ENCODE peak calls at places on chromosomes 2 and 18, in seven cellular contexts. I is heart left ventricle, X is uterus, J is K562, C is spleen, R is HCT116, Y is IMR-90. D is an unnamed sample.

GRCh38 chr18:76923485-76924085 is 101.2 kb downstream of the ZNF236 start:
- DNase-seq in Y (peak), J (peak), X (no peak), I (no peak), R (peak), C (no peak), D (no peak)

GRCh38 chr2:60100034-60100433 is 453.4 kb downstream of the BCL11A start:
- DNase-seq in J (no peak), X (no peak), C (no peak), I (no peak), R (no peak), Y (no peak), D (no peak)

GRCh38 chr2:161353543-161353942 is 45.3 kb downstream of the PSMD14 start:
- DNase-seq in I (no peak), R (no peak), C (no peak), J (no peak), X (no peak), Y (peak), D (no peak)

GRCh38 chr2:95269036-95269680 is 5.1 kb upstream of the PROM2 start:
- DNase-seq in C (peak), I (no peak), J (no peak), R (no peak), X (no peak), Y (no peak), D (no peak)

GRCh38 chr2:101736861-101737291 is 39.4 kb downstream of the MAP4K4 start:
- DNase-seq in I (no peak), C (no peak), R (no peak), J (no peak), X (no peak), Y (peak), D (no peak)

GRCh38 chr18:60692277-60692676 is 319.7 kb upstream of the MC4R start:
- DNase-seq in R (no peak), I (no peak), X (no peak), C (no peak), Y (no peak), J (no peak), D (no peak)

GRCh38 chr2:127857494-127857818 is 499 bp downstream of the POLR2D start:
- DNase-seq in I (no peak), X (no peak), Y (no peak), J (peak), C (no peak), R (no peak), D (no peak)

GRCh38 chr2:149169653-149170052 is 131.2 kb downstream of the LYPD6B start:
- DNase-seq in R (peak), X (no peak), C (no peak), Y (no peak), I (no peak), J (no peak), D (no peak)

GRCh38 chr2:230873670-230874401 is 9.1 kb downstream of the ITM2C start:
- DNase-seq in X (no peak), J (no peak), C (peak), R (no peak), I (no peak), Y (no peak), D (no peak)

GRCh38 chr2:112055833-112056625 is 960 bp downstream of the TMEM87B start:
- DNase-seq in J (peak), R (no peak), I (peak), X (peak), C (no peak), Y (peak), D (no peak)

GRCh38 chr2:215521031-215521430 is 85.2 kb upstream of the FN1 start:
- DNase-seq in X (no peak), I (no peak), C (no peak), R (no peak), J (no peak), Y (no peak), D (no peak)

GRCh38 chr2:144370937-144371584 is 148.9 kb downstream of the ZEB2 start:
- DNase-seq in J (peak), Y (peak), R (no peak), C (no peak), I (no peak), X (no peak), D (no peak)

GRCh38 chr2:24021122-24021998 is 11.5 kb downstream of the MFSD2B start:
- DNase-seq in X (no peak), Y (no peak), I (no peak), C (peak), J (peak), R (no peak), D (peak)

GRCh38 chr2:6518361-6518760 is 347.3 kb downstream of the CMPK2 start:
- DNase-seq in J (no peak), R (no peak), I (no peak), X (no peak), C (no peak), Y (no peak), D (no peak)

GRCh38 chr2:85578243-85579180 is 1.1 kb downstream of the VAMP8 start:
- DNase-seq in X (no peak), I (peak), R (no peak), Y (no peak), C (peak), J (peak), D (no peak)

GRCh38 chr2:173545364-173545734 is 190.7 kb downstream of the CDCA7 start:
- DNase-seq in J (no peak), I (peak), C (no peak), X (no peak), Y (peak), R (no peak), D (no peak)

GRCh38 chr2:134469516-134470115 is 215.7 kb downstream of the MGAT5 start:
- DNase-seq in J (no peak), X (no peak), R (no peak), C (no peak), I (no peak), Y (no peak), D (no peak)

GRCh38 chr2:113240915-113241911 is 37.5 kb downstream of the PAX8 start:
- DNase-seq in Y (peak), R (peak), C (no peak), J (peak), I (peak), X (peak), D (no peak)
- TF ChIP-seq POLR2A in Y (no peak), R (peak), C (no peak), J (peak), I (no peak), X (no peak), D (no peak)

GRCh38 chr18:3450358-3451107 is 561 bp downstream of the TGIF1 start:
- DNase-seq in C (peak), Y (peak), R (no peak), J (peak), X (peak), I (peak), D (no peak)

GRCh38 chr18:3449702-3450357 is at the start of gene TGIF1:
- DNase-seq in C (peak), Y (peak), J (peak), R (peak), I (peak), X (peak), D (no peak)

GRCh38 chr18:3447895-3448844 is 1.8 kb upstream of the TGIF1 start:
- DNase-seq in C (peak), J (peak), Y (peak), I (peak), R (peak), X (peak), D (peak)

GRCh38 chr18:3447035-3447894 is 2.7 kb upstream of the TGIF1 start:
- DNase-seq in Y (peak), C (peak), R (no peak), J (peak), I (peak), X (peak), D (no peak)

DNA sequence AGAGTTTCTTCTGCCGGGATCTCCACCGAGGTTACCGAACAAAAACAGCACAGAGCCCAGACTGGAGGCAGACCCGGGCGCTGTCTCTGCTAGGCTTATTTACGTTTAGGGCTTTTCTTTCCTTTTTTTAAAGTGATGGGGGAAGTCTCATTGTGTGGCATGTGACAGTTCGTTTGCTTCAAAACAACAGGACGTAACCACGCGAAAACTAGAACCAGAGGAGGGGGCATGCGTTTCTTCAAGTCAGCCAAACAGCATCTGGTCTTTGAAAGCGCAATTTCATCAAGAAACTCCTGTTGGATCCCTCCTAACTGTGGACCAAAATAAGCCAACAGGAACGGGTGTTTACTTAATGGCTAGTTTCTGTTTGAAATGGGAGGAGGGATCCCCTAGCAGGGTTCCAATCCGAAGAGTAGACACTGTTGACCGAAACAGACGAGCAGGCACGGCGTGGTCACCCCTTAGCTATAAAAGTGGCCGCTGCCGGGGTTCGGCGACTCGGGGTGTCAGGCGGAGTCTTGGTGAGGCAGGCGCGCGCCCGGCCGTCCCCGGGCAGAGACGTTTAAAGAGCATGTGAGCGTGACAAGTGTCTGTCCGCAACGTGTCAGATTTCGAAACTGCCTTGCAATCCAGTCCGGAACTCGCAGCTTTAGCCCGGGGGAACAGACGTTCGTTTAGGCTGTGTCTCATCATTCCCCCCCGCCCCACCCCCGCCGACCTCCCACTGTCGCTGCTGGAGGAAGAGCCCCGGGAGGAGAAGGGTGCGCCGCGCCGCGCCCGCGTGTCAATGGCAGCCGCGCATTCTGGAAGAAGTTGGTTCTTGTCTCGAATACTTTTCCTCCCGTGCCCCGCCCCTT is 899 bp upstream of the TGIF1 start:
- DNase-seq in X (peak), R (peak), I (peak), J (peak), C (peak), Y (peak), D (peak)
- TF ChIP-seq POLR2A in X (peak), R (no peak), I (peak), J (no peak), C (peak), Y (peak), D (peak)

DNA sequence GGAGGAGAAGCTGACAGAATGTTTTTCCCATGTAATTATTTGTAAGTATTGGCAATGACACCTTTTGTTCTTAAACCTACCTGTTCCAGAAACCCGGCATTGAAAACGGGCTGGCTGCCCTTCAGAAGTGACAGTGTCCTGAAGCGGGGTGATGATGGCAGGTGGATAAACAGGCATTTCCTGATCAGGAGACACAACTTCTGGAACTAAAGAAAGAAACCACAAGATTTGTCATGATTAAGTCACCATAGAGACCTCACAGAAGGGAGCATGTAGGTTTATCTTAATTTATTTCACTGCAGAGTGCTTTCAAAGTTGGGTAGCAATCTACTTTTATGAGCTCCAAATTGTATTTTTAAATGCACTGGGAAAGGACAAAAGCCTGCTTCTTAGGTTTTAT is 43.1 kb downstream of the TTN start:
- DNase-seq in J (no peak), R (no peak), C (no peak), X (no peak), Y (no peak), I (no peak), D (no peak)
- TF ChIP-seq POLR2A in J (no peak), R (no peak), C (no peak), X (no peak), Y (no peak), I (no peak), D (no peak)

GRCh38 chr2:30224147-30224546 is 7.2 kb upstream of the LBH start:
- DNase-seq in J (no peak), R (no peak), Y (no peak), X (no peak), I (no peak), C (no peak), D (no peak)

GRCh38 chr2:30226144-30227032 is 4.9 kb upstream of the LBH start:
- DNase-seq in J (no peak), R (no peak), X (no peak), C (no peak), I (no peak), Y (peak), D (no peak)

GRCh38 chr2:30222636-30223360 is 8.5 kb upstream of the LBH start:
- DNase-seq in J (no peak), Y (no peak), C (no peak), I (no peak), R (no peak), X (no peak), D (no peak)

GRCh38 chr2:30223413-30223874 is 7.9 kb upstream of the LBH start:
- DNase-seq in X (no peak), C (no peak), Y (no peak), I (no peak), R (no peak), J (no peak), D (no peak)

GRCh38 chr2:30225131-30225762 is 6.1 kb upstream of the LBH start:
- DNase-seq in Y (peak), I (peak), C (peak), J (no peak), X (peak), R (no peak), D (no peak)
- TF ChIP-seq POLR2A in Y (peak), I (no peak), C (no peak), J (no peak), X (peak), R (no peak), D (no peak)

GRCh38 chr2:191150451-191151314 is at the start of gene STAT4:
- DNase-seq in I (peak), X (peak), C (peak), J (no peak), R (peak), Y (peak), D (no peak)
- TF ChIP-seq POLR2A in I (no peak), X (no peak), C (peak), J (no peak), R (no peak), Y (no peak), D (peak)

GRCh38 chr2:72141881-72142742 is 5.5 kb downstream of the CYP26B1 start:
- DNase-seq in I (no peak), C (peak), J (no peak), Y (no peak), R (no peak), X (peak), D (no peak)

GRCh38 chr2:72143441-72144356 is 4.0 kb downstream of the CYP26B1 start:
- DNase-seq in R (no peak), Y (no peak), C (peak), X (peak), I (no peak), J (no peak), D (no peak)

GRCh38 chr2:72141032-72141645 is 6.5 kb downstream of the CYP26B1 start:
- DNase-seq in J (no peak), Y (no peak), I (no peak), R (no peak), C (peak), X (no peak), D (no peak)

GRCh38 chr2:72144412-72144745 is 3.3 kb downstream of the CYP26B1 start:
- DNase-seq in X (no peak), C (no peak), J (no peak), Y (no peak), I (peak), R (no peak), D (no peak)

DNA sequence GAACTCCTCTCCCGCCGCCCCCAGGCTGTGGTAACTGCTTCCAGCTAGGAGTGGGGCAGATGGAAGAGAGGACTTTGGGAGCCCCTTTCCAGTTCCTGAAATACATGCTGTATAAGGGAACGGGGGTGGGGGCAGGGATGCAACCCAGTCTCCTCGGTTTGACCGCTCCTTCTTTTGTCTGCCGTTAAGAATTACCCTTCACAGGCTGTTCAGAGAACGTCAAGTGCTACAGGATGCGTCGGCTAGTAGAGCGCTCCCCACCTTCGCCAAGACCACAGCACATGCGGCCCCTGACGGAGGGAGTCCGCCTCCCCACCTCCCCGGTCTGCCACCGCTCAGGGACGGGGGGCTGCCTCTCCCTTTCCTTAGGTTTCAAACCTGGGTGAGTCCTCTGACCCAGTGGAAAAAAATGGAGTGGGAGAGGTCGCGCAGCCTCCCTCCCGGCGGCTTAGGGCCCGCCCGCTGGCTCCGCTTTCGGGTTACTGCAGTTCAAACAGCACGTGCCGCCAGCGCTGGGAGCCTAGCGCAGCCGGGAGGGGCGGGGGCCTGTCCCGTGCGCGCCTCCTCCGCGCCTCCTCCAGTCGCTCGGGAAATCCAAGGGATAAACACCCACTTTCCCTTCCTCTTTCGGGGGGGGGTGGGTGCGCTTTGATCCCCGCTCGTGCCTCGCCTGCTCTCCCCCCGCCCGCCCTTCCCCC is 4.8 kb downstream of the CYP26B1 start:
- DNase-seq in R (no peak), J (no peak), Y (peak), I (peak), C (peak), X (peak), D (no peak)
- TF ChIP-seq POLR2A in R (no peak), J (no peak), Y (no peak), I (no peak), C (no peak), X (no peak), D (no peak)

DNA sequence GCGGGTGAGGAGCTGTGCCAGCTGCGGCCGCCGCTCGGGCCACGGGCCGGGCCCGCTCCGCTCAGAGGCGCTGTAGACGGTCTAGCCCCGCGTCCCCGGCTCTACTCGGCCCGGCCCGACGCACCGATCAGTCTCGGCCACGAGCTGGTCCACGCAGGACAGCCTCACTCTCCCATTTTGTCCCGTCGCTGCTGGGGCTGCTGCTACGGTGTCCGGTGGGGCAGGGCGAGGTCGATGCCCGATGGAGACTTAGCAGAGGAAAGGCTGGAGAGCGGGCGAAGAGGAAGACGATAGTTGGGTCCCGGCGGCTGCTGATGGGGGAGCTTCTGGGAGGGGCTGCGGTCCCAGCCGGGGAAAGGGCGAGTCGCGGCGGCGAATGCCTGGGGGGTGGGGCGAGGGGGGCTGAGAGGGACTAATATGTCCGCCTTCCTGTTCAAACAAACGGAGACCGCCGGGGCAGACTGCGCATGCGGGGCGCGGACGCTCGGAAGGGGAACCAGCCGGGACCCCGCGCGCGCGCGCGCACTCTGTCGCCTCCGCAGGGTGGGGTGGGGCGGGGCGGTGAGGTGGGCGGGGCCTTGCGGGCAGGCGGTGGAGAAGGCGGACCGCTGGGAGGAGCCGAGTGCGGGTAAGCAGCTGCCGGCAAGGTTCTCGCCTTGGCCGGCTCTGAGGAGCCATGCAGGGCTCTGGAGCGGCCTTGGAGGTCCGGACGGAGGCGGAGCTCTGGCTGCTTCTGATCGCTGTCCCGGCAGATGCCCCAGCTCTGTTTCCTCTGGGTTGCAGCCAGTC is at the start of gene ROCK1:
- DNase-seq in Y (peak), I (peak), X (peak), R (peak), J (peak), C (peak), D (peak)
- TF ChIP-seq POLR2A in Y (peak), I (peak), X (peak), R (peak), J (peak), C (peak), D (peak)

GRCh38 chr2:54579061-54579681 is 123.0 kb downstream of the SPTBN1 start:
- DNase-seq in Y (no peak), R (no peak), X (no peak), I (no peak), J (no peak), C (no peak), D (no peak)

GRCh38 chr2:54577944-54578667 is 122.0 kb downstream of the SPTBN1 start:
- DNase-seq in R (no peak), C (no peak), J (no peak), X (no peak), Y (no peak), I (no peak), D (no peak)

GRCh38 chr2:54581326-54582039 is 125.4 kb downstream of the SPTBN1 start:
- DNase-seq in J (no peak), R (no peak), I (no peak), C (no peak), Y (no peak), X (no peak), D (no peak)

GRCh38 chr2:54578668-54579045 is 122.5 kb downstream of the SPTBN1 start:
- DNase-seq in R (no peak), Y (no peak), C (no peak), I (no peak), J (no peak), X (no peak), D (no peak)

GRCh38 chr2:54579682-54580349 is 123.7 kb downstream of the SPTBN1 start:
- DNase-seq in J (no peak), X (no peak), R (no peak), C (no peak), I (no peak), Y (no peak), D (no peak)
- TF ChIP-seq POLR2A in J (no peak), X (no peak), R (no peak), C (no peak), I (no peak), Y (no peak), D (peak)

DNA sequence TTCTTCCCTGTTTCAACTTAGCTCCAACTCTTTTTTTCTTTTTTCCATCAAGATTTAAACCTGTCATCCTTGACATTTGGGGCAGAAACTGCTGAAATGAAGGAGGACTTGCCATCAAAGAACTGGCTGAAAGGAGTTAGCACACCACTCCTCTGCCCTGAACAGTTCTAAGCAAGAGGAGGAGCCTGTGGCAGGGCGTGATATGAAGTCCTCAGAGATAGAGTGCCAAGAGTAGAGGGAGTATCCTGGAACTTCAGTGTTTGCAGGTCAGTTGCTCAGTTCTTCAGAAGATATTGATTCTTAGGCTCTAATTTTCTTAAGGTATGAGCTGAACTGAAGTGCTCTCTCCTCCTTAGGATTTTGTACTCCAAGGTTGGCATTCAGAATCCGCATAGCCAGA is 15.2 kb downstream of the NABP1 start:
- DNase-seq in R (no peak), X (no peak), C (no peak), I (no peak), J (no peak), Y (no peak), D (no peak)
- TF ChIP-seq POLR2A in R (no peak), X (no peak), C (no peak), I (no peak), J (peak), Y (no peak), D (no peak)